ENCODE peak calls at places on chromosomes 1 and 21, in eight cellular contexts. R is psoas muscle; I is neural progenitor cell; P is GM12865; V is PC-9; H is AG04450; D is CD8-positive, alpha-beta T cell; C is activated CD8-positive, alpha-beta T cell treated with anti-CD3 and anti-CD28 coated beads for 36 hours. X is an unnamed sample.

GRCh38 chr1:216293673-216294072 is 129.6 kb downstream of the USH2A start:
- DNase-seq in P (no peak), R (no peak), C (no peak), H (peak), D (no peak), V (no peak), I (no peak), X (no peak)

GRCh38 chr1:201346337-201346939 is 31.0 kb downstream of the TNNT2 start:
- DNase-seq in C (peak), R (no peak), H (peak), P (peak), V (peak), D (no peak), I (peak), X (no peak)

GRCh38 chr1:15229569-15230170 is 17.4 kb upstream of the FHAD1 start:
- DNase-seq in I (no peak), D (no peak), V (no peak), R (no peak), H (no peak), P (no peak), C (no peak), X (no peak)

GRCh38 chr1:63134501-63135173 is 187.7 kb upstream of the FOXD3 start:
- DNase-seq in D (no peak), I (no peak), C (no peak), P (no peak), V (no peak), R (no peak), H (no peak), X (no peak)

GRCh38 chr1:208088319-208088718 is 155.9 kb downstream of the PLXNA2 start:
- DNase-seq in V (no peak), D (no peak), P (no peak), C (peak), H (no peak), R (no peak), I (no peak), X (no peak)

GRCh38 chr1:201636065-201636464 is 97.1 kb downstream of the NAV1 start:
- DNase-seq in H (no peak), V (no peak), R (no peak), I (peak), D (no peak), C (no peak), P (no peak), X (no peak)

GRCh38 chr1:169106921-169107672 is 607 bp downstream of the ATP1B1 start:
- DNase-seq in H (no peak), D (no peak), P (no peak), I (peak), C (no peak), R (peak), V (no peak), X (peak)

GRCh38 chr21:25626752-25627151 is 12.3 kb upstream of the JAM2 start:
- DNase-seq in C (no peak), D (no peak), I (no peak), R (peak), H (no peak), P (no peak), V (no peak), X (no peak)

GRCh38 chr1:13916530-13916929 is 216.5 kb downstream of the PRDM2 start:
- DNase-seq in D (no peak), I (no peak), H (no peak), V (no peak), C (no peak), R (no peak), P (no peak), X (no peak)

GRCh38 chr21:38365521-38365920 is 108.7 kb downstream of the KCNJ15 start:
- DNase-seq in H (no peak), V (no peak), C (no peak), I (no peak), D (no peak), P (no peak), R (no peak), X (no peak)

GRCh38 chr1:17028662-17029188 is 17.0 kb upstream of the ATP13A2 start:
- DNase-seq in I (no peak), D (no peak), V (no peak), R (no peak), P (no peak), H (no peak), C (no peak), X (no peak)

GRCh38 chr1:43227138-43227836 is 42.5 kb upstream of the TMEM125 start:
- DNase-seq in D (peak), V (peak), H (peak), I (peak), C (peak), P (peak), R (peak), X (peak)

GRCh38 chr1:206866062-206866461 is 639 bp downstream of the IL20 start:
- DNase-seq in P (no peak), H (no peak), I (no peak), V (no peak), C (no peak), D (no peak), R (no peak), X (no peak)

GRCh38 chr21:17660449-17660848 is 47.7 kb upstream of the BTG3 start:
- DNase-seq in P (no peak), H (no peak), V (peak), I (no peak), R (no peak), D (no peak), C (no peak), X (no peak)

GRCh38 chr1:86914998-86915736 is 732 bp downstream of the HS2ST1 start:
- DNase-seq in R (peak), V (peak), I (peak), H (no peak), C (peak), P (peak), D (peak), X (peak)

GRCh38 chr1:199161319-199161680 is 522.5 kb downstream of the PTPRC start:
- DNase-seq in P (no peak), I (no peak), V (no peak), C (no peak), H (no peak), R (no peak), D (no peak), X (no peak)

GRCh38 chr1:167455786-167456446 is 62.4 kb downstream of the CD247 start:
- DNase-seq in D (no peak), H (no peak), P (peak), C (peak), V (no peak), I (peak), R (no peak), X (peak)

GRCh38 chr21:26246073-26246472 is 75.5 kb upstream of the APP start:
- DNase-seq in R (no peak), V (no peak), D (no peak), H (no peak), I (no peak), P (no peak), C (no peak), X (no peak)

GRCh38 chr1:231395051-231395995 is 26.8 kb downstream of the EGLN1 start:
- DNase-seq in C (no peak), V (peak), I (no peak), D (no peak), R (no peak), P (no peak), H (peak), X (no peak)

GRCh38 chr1:148318123-148318899 is 164.8 kb downstream of the PPIAL4G start:
- DNase-seq in P (peak), I (peak), H (no peak), V (no peak), C (peak), R (no peak), D (peak), X (peak)

GRCh38 chr1:111191496-111191895 is 8.9 kb downstream of the DENND2D start:
- DNase-seq in C (no peak), P (peak), D (no peak), R (no peak), H (peak), V (no peak), I (no peak), X (no peak)

GRCh38 chr1:12284486-12284885 is 54.7 kb downstream of the VPS13D start:
- DNase-seq in P (no peak), R (no peak), C (no peak), I (no peak), H (no peak), D (no peak), V (no peak), X (no peak)

GRCh38 chr21:43975469-43976098 is 36.5 kb upstream of the TRAPPC10 start:
- DNase-seq in D (peak), I (peak), R (peak), V (peak), H (peak), P (peak), C (peak), X (peak)

GRCh38 chr1:61132176-61133047 is 50.1 kb downstream of the NFIA start:
- DNase-seq in P (no peak), H (no peak), I (peak), V (no peak), R (no peak), D (no peak), C (no peak), X (no peak)

GRCh38 chr1:66637146-66637545 is 103.2 kb downstream of the SGIP1 start:
- DNase-seq in P (no peak), D (no peak), C (no peak), I (no peak), V (no peak), H (no peak), R (no peak), X (no peak)

GRCh38 chr1:161198877-161199431 is at the start of gene ADAMTS4:
- DNase-seq in D (no peak), I (peak), R (peak), H (peak), V (no peak), C (no peak), P (no peak), X (no peak)

GRCh38 chr1:181189691-181190361 is 101.3 kb downstream of the IER5 start:
- DNase-seq in D (peak), C (peak), R (peak), P (peak), H (no peak), I (peak), V (peak), X (peak)

GRCh38 chr1:197441990-197442389 is 173.9 kb downstream of the CRB1 start:
- DNase-seq in D (no peak), H (peak), I (peak), R (no peak), V (no peak), C (no peak), P (no peak), X (no peak)

GRCh38 chr1:2003564-2004131 is at the start of gene CFAP74:
- DNase-seq in V (peak), C (peak), P (no peak), D (no peak), R (no peak), H (no peak), I (peak), X (no peak)
- TF ChIP-seq CTCF in V (no peak), C (no peak), P (no peak), D (no peak), R (no peak), H (no peak), I (no peak), X (no peak)

DNA sequence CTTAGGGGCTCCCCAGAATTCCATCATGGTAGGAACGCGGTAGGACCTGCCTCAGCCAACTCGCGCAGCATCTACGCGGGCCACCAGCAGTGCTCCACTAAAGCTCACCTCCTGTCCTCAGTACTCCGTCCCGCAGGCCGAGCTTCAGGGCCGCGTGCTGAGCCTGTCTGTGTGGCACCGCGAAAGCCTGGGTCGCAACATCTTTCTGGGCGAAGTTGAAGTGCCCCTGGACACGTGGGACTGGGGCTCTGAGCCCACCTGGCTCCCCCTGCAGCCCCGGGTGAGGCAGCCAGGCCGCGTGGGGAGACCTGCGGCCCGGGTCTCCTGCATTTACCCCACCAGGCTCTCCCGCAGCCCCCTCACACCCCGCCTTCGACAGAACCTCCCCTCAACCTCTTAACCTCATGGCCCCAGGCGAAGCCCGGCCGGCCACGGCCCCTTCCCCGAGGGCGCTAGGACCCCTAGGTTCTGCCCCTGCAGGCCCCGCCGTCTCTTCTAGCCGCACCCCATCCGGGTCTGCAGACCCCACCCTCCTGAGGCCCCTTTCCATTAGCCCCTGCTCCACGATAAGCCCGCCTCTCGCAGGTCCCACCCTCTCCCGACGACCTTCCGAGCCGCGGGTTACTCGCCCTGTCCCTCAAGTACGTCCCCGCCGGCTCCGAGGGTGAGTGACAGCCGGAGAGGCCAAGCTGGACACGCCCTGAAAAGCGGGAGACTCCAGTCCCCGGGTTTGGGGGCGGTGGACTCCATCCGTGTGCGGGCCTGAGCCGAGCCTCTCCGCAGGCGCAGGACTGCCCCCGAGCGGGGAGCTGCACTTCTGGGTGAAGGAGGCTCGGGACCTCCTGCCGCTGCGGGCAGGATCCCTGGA is 9.1 kb downstream of the SYTL1 start:
- DNase-seq in D (no peak), H (no peak), P (no peak), C (no peak), V (no peak), I (peak), R (peak), X (no peak)
- TF ChIP-seq CTCF in D (no peak), H (peak), P (no peak), C (no peak), V (no peak), I (peak), R (no peak), X (no peak)

DNA sequence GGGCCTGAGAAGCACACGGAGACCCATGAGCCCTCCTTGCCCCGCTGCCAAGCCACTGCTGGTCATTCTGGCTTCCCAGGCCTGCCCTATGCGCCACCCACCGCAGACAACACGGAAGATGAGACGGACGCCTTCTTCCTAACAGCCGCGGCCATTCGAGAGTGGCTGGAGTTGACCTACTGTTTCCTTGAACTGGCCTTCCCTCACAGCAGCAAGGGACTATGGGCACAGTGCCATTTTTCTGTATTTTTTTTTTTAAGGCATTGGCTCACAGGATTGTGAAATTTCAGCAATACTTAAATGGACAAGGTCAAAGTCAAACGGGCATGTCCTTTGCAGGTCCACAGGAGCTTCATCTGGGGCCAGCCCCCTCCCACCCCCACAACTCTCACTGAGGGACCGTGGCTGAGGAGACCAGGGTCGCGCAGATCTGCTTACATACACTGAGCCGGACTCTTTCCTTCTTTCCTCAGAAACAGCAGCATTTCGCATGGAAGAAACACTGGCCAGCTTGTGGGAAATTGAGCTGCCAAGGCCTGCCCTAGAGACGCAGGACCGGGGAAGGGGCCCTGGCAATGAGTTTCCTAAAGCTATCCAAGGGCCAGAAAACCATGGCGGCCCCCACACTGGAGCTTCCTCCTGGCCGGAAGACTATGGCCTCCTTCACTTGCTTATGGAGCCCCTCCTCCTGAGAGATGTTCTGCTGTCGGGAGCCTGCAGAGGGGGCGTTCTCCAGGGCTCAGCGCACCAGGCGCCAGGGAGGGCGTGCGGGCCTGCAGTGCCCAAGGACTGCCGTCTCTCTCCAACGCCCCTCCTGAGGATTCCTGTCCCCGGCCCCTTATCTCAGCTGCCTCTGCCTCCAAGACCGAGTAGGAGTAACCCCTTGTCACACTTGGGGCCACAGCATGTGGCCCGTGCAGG is 98.9 kb downstream of the PGBD5 start:
- DNase-seq in I (no peak), R (no peak), P (no peak), V (no peak), H (no peak), C (no peak), D (no peak), X (no peak)
- TF ChIP-seq CTCF in I (no peak), R (no peak), P (no peak), V (no peak), H (no peak), C (no peak), D (no peak), X (no peak)

GRCh38 chr1:151790071-151790939 is at the start of gene TDRKH:
- DNase-seq in R (peak), V (peak), I (peak), P (peak), D (peak), H (peak), C (peak), X (peak)
- TF ChIP-seq CTCF in R (peak), V (peak), I (peak), P (peak), D (no peak), H (peak), C (no peak), X (peak)

GRCh38 chr1:53581476-53581875 is 122.3 kb downstream of the DMRTB1 start:
- DNase-seq in I (no peak), V (no peak), C (no peak), D (no peak), H (no peak), R (no peak), P (no peak), X (no peak)

GRCh38 chr1:53580739-53581475 is 121.7 kb downstream of the DMRTB1 start:
- DNase-seq in V (no peak), C (no peak), H (no peak), P (no peak), R (no peak), D (no peak), I (no peak), X (no peak)

GRCh38 chr1:53579221-53580008 is 120.2 kb downstream of the DMRTB1 start:
- DNase-seq in I (no peak), V (no peak), H (no peak), P (no peak), C (no peak), R (no peak), D (no peak), X (no peak)

GRCh38 chr1:53578358-53578757 is 119.2 kb downstream of the DMRTB1 start:
- DNase-seq in V (no peak), R (no peak), D (no peak), H (no peak), C (no peak), P (no peak), I (no peak), X (no peak)

GRCh38 chr1:53580009-53580400 is 120.8 kb downstream of the DMRTB1 start:
- DNase-seq in D (no peak), C (no peak), R (no peak), H (no peak), P (no peak), I (no peak), V (no peak), X (no peak)
- TF ChIP-seq CTCF in D (no peak), C (no peak), R (no peak), H (no peak), P (no peak), I (no peak), V (no peak), X (no peak)

GRCh38 chr1:31706384-31707058 is 2.7 kb upstream of the COL16A1 start:
- DNase-seq in H (no peak), R (no peak), C (no peak), D (no peak), I (no peak), P (no peak), V (no peak), X (no peak)
- TF ChIP-seq CTCF in H (no peak), R (no peak), C (no peak), D (no peak), I (no peak), P (no peak), V (no peak), X (no peak)

X was measured in GM13977.